ENCODE peak calls at places on chromosomes 6 and 20, in seven cellular contexts. One of them, this sample, is unnamed.

GRCh38 chr6:112189494-112189893 is 64.9 kb downstream of the LAMA4 start:
- DNase-seq in activated CD4-positive, alpha-beta T cell treated with anti-CD3 and anti-CD28 coated beads for 1 hour: no peak
- DNase-seq in T follicular helper cell: no peak
- DNase-seq in NCI-H748 treated with DMSO at 0.1 percent for 48 hours: no peak
- DNase-seq in EL: no peak
- DNase-seq in stimulated activated CD4-positive, alpha-beta T cell treated with anti-CD3 and anti-CD28 coated beads, Interleukin-15, amount 100 ng/mL, for 24 hours: no peak
- DNase-seq in COR-L47: no peak
- DNase-seq in this sample: no peak

GRCh38 chr6:1208876-1209275 is 103.0 kb upstream of the FOXQ1 start:
- DNase-seq in activated CD4-positive, alpha-beta T cell treated with anti-CD3 and anti-CD28 coated beads for 1 hour: no peak
- DNase-seq in T follicular helper cell: no peak
- DNase-seq in NCI-H748 treated with DMSO at 0.1 percent for 48 hours: no peak
- DNase-seq in EL: no peak
- DNase-seq in stimulated activated CD4-positive, alpha-beta T cell treated with anti-CD3 and anti-CD28 coated beads, Interleukin-15, amount 100 ng/mL, for 24 hours: no peak
- DNase-seq in COR-L47: no peak
- DNase-seq in this sample: no peak

GRCh38 chr6:28618889-28619555 is 93.3 kb downstream of the GPX5 start:
- DNase-seq in activated CD4-positive, alpha-beta T cell treated with anti-CD3 and anti-CD28 coated beads for 1 hour: no peak
- DNase-seq in T follicular helper cell: no peak
- DNase-seq in NCI-H748 treated with DMSO at 0.1 percent for 48 hours: no peak
- DNase-seq in EL: no peak
- DNase-seq in stimulated activated CD4-positive, alpha-beta T cell treated with anti-CD3 and anti-CD28 coated beads, Interleukin-15, amount 100 ng/mL, for 24 hours: no peak
- DNase-seq in COR-L47: no peak
- DNase-seq in this sample: no peak

GRCh38 chr6:88750936-88751335 is 212.5 kb downstream of the RNGTT start:
- DNase-seq in activated CD4-positive, alpha-beta T cell treated with anti-CD3 and anti-CD28 coated beads for 1 hour: no peak
- DNase-seq in T follicular helper cell: no peak
- DNase-seq in NCI-H748 treated with DMSO at 0.1 percent for 48 hours: no peak
- DNase-seq in EL: no peak
- DNase-seq in stimulated activated CD4-positive, alpha-beta T cell treated with anti-CD3 and anti-CD28 coated beads, Interleukin-15, amount 100 ng/mL, for 24 hours: no peak
- DNase-seq in COR-L47: no peak
- DNase-seq in this sample: no peak

GRCh38 chr20:54475334-54476287 is at the start of gene DOK5:
- DNase-seq in activated CD4-positive, alpha-beta T cell treated with anti-CD3 and anti-CD28 coated beads for 1 hour: no peak
- DNase-seq in T follicular helper cell: no peak
- DNase-seq in NCI-H748 treated with DMSO at 0.1 percent for 48 hours: no peak
- DNase-seq in EL: no peak
- DNase-seq in stimulated activated CD4-positive, alpha-beta T cell treated with anti-CD3 and anti-CD28 coated beads, Interleukin-15, amount 100 ng/mL, for 24 hours: peak
- DNase-seq in COR-L47: no peak
- DNase-seq in this sample: peak

GRCh38 chr6:147142684-147143245 is 61.5 kb upstream of the STXBP5 start:
- DNase-seq in activated CD4-positive, alpha-beta T cell treated with anti-CD3 and anti-CD28 coated beads for 1 hour: no peak
- DNase-seq in T follicular helper cell: no peak
- DNase-seq in NCI-H748 treated with DMSO at 0.1 percent for 48 hours: no peak
- DNase-seq in EL: peak
- DNase-seq in stimulated activated CD4-positive, alpha-beta T cell treated with anti-CD3 and anti-CD28 coated beads, Interleukin-15, amount 100 ng/mL, for 24 hours: no peak
- DNase-seq in COR-L47: no peak
- DNase-seq in this sample: no peak

GRCh38 chr6:30590509-30590908 is 19.3 kb downstream of the ABCF1 start:
- DNase-seq in activated CD4-positive, alpha-beta T cell treated with anti-CD3 and anti-CD28 coated beads for 1 hour: no peak
- DNase-seq in T follicular helper cell: no peak
- DNase-seq in NCI-H748 treated with DMSO at 0.1 percent for 48 hours: no peak
- DNase-seq in EL: no peak
- DNase-seq in stimulated activated CD4-positive, alpha-beta T cell treated with anti-CD3 and anti-CD28 coated beads, Interleukin-15, amount 100 ng/mL, for 24 hours: no peak
- DNase-seq in COR-L47: no peak
- DNase-seq in this sample: no peak

GRCh38 chr6:8830794-8831193 is 395.4 kb upstream of the SLC35B3 start:
- DNase-seq in activated CD4-positive, alpha-beta T cell treated with anti-CD3 and anti-CD28 coated beads for 1 hour: no peak
- DNase-seq in T follicular helper cell: no peak
- DNase-seq in NCI-H748 treated with DMSO at 0.1 percent for 48 hours: no peak
- DNase-seq in EL: no peak
- DNase-seq in stimulated activated CD4-positive, alpha-beta T cell treated with anti-CD3 and anti-CD28 coated beads, Interleukin-15, amount 100 ng/mL, for 24 hours: no peak
- DNase-seq in COR-L47: no peak
- DNase-seq in this sample: no peak

GRCh38 chr6:33248643-33248931 is 23.1 kb downstream of the VPS52 start:
- DNase-seq in activated CD4-positive, alpha-beta T cell treated with anti-CD3 and anti-CD28 coated beads for 1 hour: no peak
- DNase-seq in T follicular helper cell: no peak
- DNase-seq in NCI-H748 treated with DMSO at 0.1 percent for 48 hours: peak
- DNase-seq in EL: peak
- DNase-seq in stimulated activated CD4-positive, alpha-beta T cell treated with anti-CD3 and anti-CD28 coated beads, Interleukin-15, amount 100 ng/mL, for 24 hours: no peak
- DNase-seq in COR-L47: no peak
- DNase-seq in this sample: no peak

GRCh38 chr6:146919017-146919416 is 285.2 kb upstream of the STXBP5 start:
- DNase-seq in activated CD4-positive, alpha-beta T cell treated with anti-CD3 and anti-CD28 coated beads for 1 hour: no peak
- DNase-seq in T follicular helper cell: no peak
- DNase-seq in NCI-H748 treated with DMSO at 0.1 percent for 48 hours: no peak
- DNase-seq in EL: no peak
- DNase-seq in stimulated activated CD4-positive, alpha-beta T cell treated with anti-CD3 and anti-CD28 coated beads, Interleukin-15, amount 100 ng/mL, for 24 hours: no peak
- DNase-seq in COR-L47: no peak
- DNase-seq in this sample: no peak

GRCh38 chr6:116633685-116634084 is 17.4 kb downstream of the RSPH4A start:
- DNase-seq in activated CD4-positive, alpha-beta T cell treated with anti-CD3 and anti-CD28 coated beads for 1 hour: no peak
- DNase-seq in T follicular helper cell: no peak
- DNase-seq in NCI-H748 treated with DMSO at 0.1 percent for 48 hours: no peak
- DNase-seq in EL: no peak
- DNase-seq in stimulated activated CD4-positive, alpha-beta T cell treated with anti-CD3 and anti-CD28 coated beads, Interleukin-15, amount 100 ng/mL, for 24 hours: no peak
- DNase-seq in COR-L47: no peak
- DNase-seq in this sample: no peak

GRCh38 chr20:61291166-61291829 is 39.2 kb downstream of the CDH4 start:
- DNase-seq in activated CD4-positive, alpha-beta T cell treated with anti-CD3 and anti-CD28 coated beads for 1 hour: no peak
- DNase-seq in T follicular helper cell: no peak
- DNase-seq in NCI-H748 treated with DMSO at 0.1 percent for 48 hours: no peak
- DNase-seq in EL: no peak
- DNase-seq in stimulated activated CD4-positive, alpha-beta T cell treated with anti-CD3 and anti-CD28 coated beads, Interleukin-15, amount 100 ng/mL, for 24 hours: no peak
- DNase-seq in COR-L47: no peak
- DNase-seq in this sample: no peak

GRCh38 chr6:14128017-14128416 is 10.4 kb downstream of the CD83 start:
- DNase-seq in activated CD4-positive, alpha-beta T cell treated with anti-CD3 and anti-CD28 coated beads for 1 hour: no peak
- DNase-seq in T follicular helper cell: no peak
- DNase-seq in NCI-H748 treated with DMSO at 0.1 percent for 48 hours: no peak
- DNase-seq in EL: no peak
- DNase-seq in stimulated activated CD4-positive, alpha-beta T cell treated with anti-CD3 and anti-CD28 coated beads, Interleukin-15, amount 100 ng/mL, for 24 hours: no peak
- DNase-seq in COR-L47: no peak
- DNase-seq in this sample: no peak

This sample was measured in cerebellum.